ENCODE peak calls at places on chromosomes 16 and 17, in five cellular contexts. I is colonic mucosa; N is heart right ventricle; X is OCI-LY7; P is CD8-positive, alpha-beta memory T cell. T is an unnamed sample.

GRCh38 chr17:30812218-30813177 is 12.0 kb downstream of the CRLF3 start:
- DNase-seq in I (no peak), N (no peak), X (no peak), P (no peak), T (no peak)

GRCh38 chr16:50198802-50199410 is 45.8 kb downstream of the TENT4B start:
- DNase-seq in I (no peak), N (no peak), X (no peak), P (no peak), T (no peak)

GRCh38 chr16:88815901-88816589 is 4.3 kb upstream of the APRT start:
- DNase-seq in I (peak; percentile 62), N (no peak), X (peak; percentile 71), P (peak; percentile 27), T (no peak)

GRCh38 chr17:80660527-80661198 is 116.0 kb downstream of the RPTOR start:
- DNase-seq in I (no peak), N (no peak), X (no peak), P (no peak), T (no peak)

GRCh38 chr16:17171250-17172143 is 299.3 kb downstream of the XYLT1 start:
- DNase-seq in I (no peak), N (no peak), X (no peak), P (no peak), T (no peak)

GRCh38 chr17:29250666-29251065 is 4.0 kb downstream of the CRYBA1 start:
- DNase-seq in I (no peak), N (no peak), X (no peak), P (no peak), T (no peak)

GRCh38 chr17:5558815-5559785 is 25.2 kb downstream of the NLRP1 start:
- DNase-seq in I (no peak), N (no peak), X (no peak), P (no peak), T (no peak)

GRCh38 chr17:28151001-28151400 is 108.5 kb downstream of the NLK start:
- DNase-seq in I (no peak), N (no peak), X (no peak), P (no peak), T (no peak)

GRCh38 chr16:50596762-50597450 is 48.7 kb downstream of the NKD1 start:
- DNase-seq in I (no peak), N (no peak), X (no peak), P (no peak), T (no peak)

GRCh38 chr17:27650836-27651235 is 19.8 kb downstream of the LGALS9 start:
- DNase-seq in I (no peak), N (no peak), X (no peak), P (no peak), T (no peak)

GRCh38 chr17:44112284-44113280 is 10.9 kb downstream of the HDAC5 start:
- DNase-seq in I (no peak), N (peak; percentile 78), X (no peak), P (no peak), T (no peak)

GRCh38 chr17:18866866-18867813 is 9.2 kb downstream of the PRPSAP2 start:
- DNase-seq in I (peak; percentile 50), N (no peak), X (no peak), P (no peak), T (no peak)
- H3K27ac ChIP-seq in I (peak overlapping the region; percentile 38), N (no peak overlapping the region), X (no peak overlapping the region), P (no peak overlapping the region), T (no peak overlapping the region)

GRCh38 chr16:13936596-13937081 is 16.7 kb downstream of the ERCC4 start:
- DNase-seq in I (no peak), N (no peak), X (no peak), P (no peak), T (no peak)
- H3K27ac ChIP-seq in I (no peak overlapping the region), N (peak overlapping the region; percentile 48), X (no peak overlapping the region), P (no peak overlapping the region), T (peak overlapping the region; percentile 62)

GRCh38 chr16:11848842-11849241 is 2.5 kb downstream of the RSL1D1 start:
- DNase-seq in I (no peak), N (no peak), X (no peak), P (no peak), T (no peak)
- H3K27ac ChIP-seq in I (no peak overlapping the region), N (no peak overlapping the region), X (no peak overlapping the region), P (no peak overlapping the region), T (no peak overlapping the region)

DNA sequence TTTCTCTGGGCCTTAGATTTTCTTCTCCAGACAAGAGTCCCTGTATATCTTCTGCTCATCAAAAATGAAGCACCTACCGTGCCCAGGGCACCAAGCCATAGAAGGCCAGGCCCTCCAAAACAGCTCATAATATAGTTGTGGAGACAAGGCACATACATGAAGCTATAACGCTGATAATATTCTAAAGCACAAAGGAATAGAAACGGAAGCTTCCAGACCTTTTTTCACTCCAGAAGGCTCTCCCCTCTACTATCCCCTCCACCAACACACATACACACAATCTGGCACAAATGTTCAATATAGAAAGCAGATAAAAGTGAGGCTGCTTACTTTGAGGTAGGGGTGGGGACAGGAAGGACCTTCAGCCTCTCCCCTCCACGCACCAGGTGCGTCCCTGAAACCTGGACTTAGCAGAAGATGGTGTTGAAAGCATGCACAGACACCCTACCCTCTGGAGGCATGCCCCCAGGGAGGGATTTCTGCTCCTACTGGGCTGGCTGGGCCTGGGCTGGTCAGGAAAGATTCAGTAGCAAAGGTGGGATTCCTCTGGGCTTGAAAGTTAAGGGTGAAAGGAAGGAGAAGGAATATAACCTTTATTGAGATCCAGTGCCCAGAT is 14.1 kb upstream of the SUPT4H1 start:
- DNase-seq in I (no peak), N (no peak), X (peak; percentile 54), P (no peak), T (no peak)
- H3K27ac ChIP-seq in I (peak overlapping the region; percentile 69), N (no peak overlapping the region), X (peak overlapping the region; percentile 36), P (no peak overlapping the region), T (no peak overlapping the region)

GRCh38 chr17:77492446-77493237 is 351.9 kb downstream of the SEC14L1 start:
- DNase-seq in I (no peak), N (no peak), X (no peak), P (no peak), T (no peak)

GRCh38 chr17:77493238-77493812 is 352.6 kb downstream of the SEC14L1 start:
- DNase-seq in I (no peak), N (no peak), X (no peak), P (no peak), T (peak; percentile 21)

GRCh38 chr17:77490361-77491183 is 349.8 kb downstream of the SEC14L1 start:
- DNase-seq in I (no peak), N (no peak), X (no peak), P (no peak), T (peak; percentile 44)

GRCh38 chr17:77493901-77494663 is 353.3 kb downstream of the SEC14L1 start:
- DNase-seq in I (no peak), N (no peak), X (no peak), P (no peak), T (no peak)

GRCh38 chr17:77491921-77492445 is 351.2 kb downstream of the SEC14L1 start:
- DNase-seq in I (no peak), N (no peak), X (peak; percentile 83), P (no peak), T (peak; percentile 36)
- H3K27ac ChIP-seq in I (no peak overlapping the region), N (no peak overlapping the region), X (peak overlapping the region; percentile 72), P (no peak overlapping the region), T (no peak overlapping the region)

GRCh38 chr17:75270966-75271232 is at the start of gene MIF4GD:
- DNase-seq in I (no peak), N (no peak), X (no peak), P (no peak), T (no peak)

GRCh38 chr17:75270218-75270965 is 639 bp downstream of the MIF4GD start:
- DNase-seq in I (peak; percentile 73), N (peak; percentile 69), X (peak; percentile 84), P (peak; percentile 37), T (peak; percentile 74)

GRCh38 chr17:75267403-75268232 is 3.4 kb downstream of the MIF4GD start:
- DNase-seq in I (peak; percentile 74), N (no peak), X (no peak), P (no peak), T (no peak)

GRCh38 chr17:75267146-75267402 is 4.0 kb downstream of the MIF4GD start:
- DNase-seq in I (no peak), N (no peak), X (no peak), P (no peak), T (no peak)

GRCh38 chr17:75268931-75269330 is 2.1 kb downstream of the MIF4GD start:
- DNase-seq in I (no peak), N (no peak), X (no peak), P (no peak), T (no peak)
- H3K27ac ChIP-seq in I (no peak overlapping the region), N (peak overlapping the region; percentile 97), X (peak overlapping the region; percentile 7), P (no peak overlapping the region), T (no peak overlapping the region)

GRCh38 chr16:75243667-75244224 is 7.7 kb downstream of the BCAR1 start:
- DNase-seq in I (no peak), N (no peak), X (no peak), P (no peak), T (no peak)
- H3K27ac ChIP-seq in I (peak overlapping the region; percentile 76), N (peak overlapping the region; percentile 91), X (no peak overlapping the region), P (no peak overlapping the region), T (peak overlapping the region; percentile 99)

GRCh38 chr16:72287646-72288045 is 115.7 kb upstream of the PMFBP1 start:
- DNase-seq in I (no peak), N (no peak), X (no peak), P (no peak), T (no peak)

GRCh38 chr16:72284042-72284789 is 112.3 kb upstream of the PMFBP1 start:
- DNase-seq in I (no peak), N (no peak), X (no peak), P (no peak), T (no peak)

GRCh38 chr16:72286936-72287620 is 115.1 kb upstream of the PMFBP1 start:
- DNase-seq in I (no peak), N (no peak), X (no peak), P (no peak), T (no peak)

GRCh38 chr16:72285324-72285723 is 113.4 kb upstream of the PMFBP1 start:
- DNase-seq in I (no peak), N (no peak), X (no peak), P (no peak), T (no peak)

GRCh38 chr16:72285728-72286127 is 113.8 kb upstream of the PMFBP1 start:
- DNase-seq in I (no peak), N (no peak), X (no peak), P (no peak), T (no peak)
- H3K27ac ChIP-seq in I (no peak overlapping the region), N (no peak overlapping the region), X (no peak overlapping the region), P (no peak overlapping the region), T (no peak overlapping the region)

T was measured in dorsolateral prefrontal cortex.